ENCODE peak calls at places on chromosomes 7 and 10, in ten cellular contexts. L, J, M, T, Y, K, A, O, E and H are unnamed samples.

GRCh38 chr10:49442863-49443262 is 47.0 kb upstream of the DRGX start:
- DNase-seq in L (no peak), J (no peak), M (no peak), T (no peak), Y (no peak), K (no peak), A (no peak), O (no peak), E (no peak), H (no peak)

GRCh38 chr10:131920693-131921092 is 19.9 kb downstream of the PPP2R2D start:
- DNase-seq in L (no peak), J (no peak), M (no peak), T (no peak), Y (no peak), K (no peak), A (no peak), O (no peak), E (no peak), H (no peak)

GRCh38 chr7:27997188-27997707 is 183.3 kb downstream of the JAZF1 start:
- DNase-seq in L (no peak), J (no peak), M (no peak), T (no peak), Y (no peak), K (no peak), A (no peak), O (no peak), E (no peak), H (no peak)

GRCh38 chr7:29807179-29807841 is 1.0 kb downstream of the WIPF3 start:
- DNase-seq in L (no peak), J (peak), M (no peak), T (peak), Y (no peak), K (peak), A (no peak), O (peak), E (no peak), H (no peak)

GRCh38 chr10:14052926-14053325 is 277.8 kb downstream of the FRMD4A start:
- DNase-seq in L (no peak), J (no peak), M (no peak), T (no peak), Y (no peak), K (no peak), A (no peak), O (no peak), E (no peak), H (no peak)

GRCh38 chr7:5070206-5070605 is 24.5 kb downstream of the RBAK start:
- DNase-seq in L (no peak), J (no peak), M (no peak), T (no peak), Y (no peak), K (no peak), A (no peak), O (no peak), E (no peak), H (no peak)

GRCh38 chr7:42068554-42069280 is 168.3 kb downstream of the GLI3 start:
- DNase-seq in L (no peak), J (peak), M (no peak), T (no peak), Y (no peak), K (no peak), A (no peak), O (no peak), E (no peak), H (no peak)

GRCh38 chr7:33880787-33881186 is 24.6 kb upstream of the BMPER start:
- DNase-seq in L (no peak), J (no peak), M (no peak), T (no peak), Y (no peak), K (no peak), A (no peak), O (peak), E (no peak), H (no peak)

GRCh38 chr10:47046321-47047126 is 135.3 kb downstream of the PTPN20 start:
- DNase-seq in L (no peak), J (no peak), M (no peak), T (no peak), Y (no peak), K (no peak), A (no peak), O (no peak), E (no peak), H (no peak)

GRCh38 chr7:14837216-14837615 is 65.3 kb downstream of the DGKB start:
- DNase-seq in L (no peak), J (no peak), M (no peak), T (no peak), Y (no peak), K (no peak), A (no peak), O (no peak), E (no peak), H (no peak)

GRCh38 chr10:84205049-84205852 is 10.9 kb downstream of the CDHR1 start:
- DNase-seq in L (peak), J (peak), M (peak), T (peak), Y (peak), K (peak), A (peak), O (peak), E (no peak), H (no peak)

GRCh38 chr10:51860257-51860656 is 160.9 kb upstream of the CSTF2T start:
- DNase-seq in L (no peak), J (no peak), M (peak), T (peak), Y (peak), K (peak), A (no peak), O (peak), E (no peak), H (no peak)

GRCh38 chr10:129717816-129718547 is 246.1 kb downstream of the EBF3 start:
- DNase-seq in L (no peak), J (no peak), M (no peak), T (no peak), Y (no peak), K (no peak), A (no peak), O (no peak), E (no peak), H (no peak)

GRCh38 chr10:31099101-31099500 is 67.4 kb upstream of the ZNF438 start:
- DNase-seq in L (no peak), J (no peak), M (no peak), T (no peak), Y (peak), K (no peak), A (no peak), O (no peak), E (no peak), H (no peak)